ENCODE peak calls at places on chromosomes 7 and 10, in eight cellular contexts. One of them, this sample, is unnamed.

GRCh38 chr10:51983481-51983880 is 284.1 kb upstream of the CSTF2T start:
- DNase-seq in heart right ventricle: no peak
- DNase-seq in AG04450: no peak
- DNase-seq in body of pancreas: no peak
- DNase-seq in HFF-Myc: no peak
- DNase-seq in heart left ventricle: no peak
- DNase-seq in GM20000: no peak
- DNase-seq in IMR-90: no peak
- DNase-seq in this sample: no peak

GRCh38 chr10:56583316-56583715 is 222.3 kb upstream of the ZWINT start:
- DNase-seq in heart right ventricle: no peak
- DNase-seq in AG04450: no peak
- DNase-seq in body of pancreas: no peak
- DNase-seq in HFF-Myc: no peak
- DNase-seq in heart left ventricle: no peak
- DNase-seq in GM20000: no peak
- DNase-seq in IMR-90: no peak
- DNase-seq in this sample: no peak

GRCh38 chr7:137790828-137791227 is 55.9 kb downstream of the DGKI start:
- DNase-seq in heart right ventricle: no peak
- DNase-seq in AG04450: no peak
- DNase-seq in body of pancreas: no peak
- DNase-seq in HFF-Myc: no peak
- DNase-seq in heart left ventricle: no peak
- DNase-seq in GM20000: no peak
- DNase-seq in IMR-90: no peak
- DNase-seq in this sample: no peak

GRCh38 chr7:116864084-116864483 is 1.7 kb downstream of the CAPZA2 start:
- DNase-seq in heart right ventricle: no peak
- DNase-seq in AG04450: no peak
- DNase-seq in body of pancreas: no peak
- DNase-seq in HFF-Myc: no peak
- DNase-seq in heart left ventricle: no peak
- DNase-seq in GM20000: no peak
- DNase-seq in IMR-90: no peak
- DNase-seq in this sample: no peak

GRCh38 chr10:128884061-128884425 is 583.0 kb upstream of the MGMT start:
- DNase-seq in heart right ventricle: no peak
- DNase-seq in AG04450: no peak
- DNase-seq in body of pancreas: no peak
- DNase-seq in HFF-Myc: no peak
- DNase-seq in heart left ventricle: no peak
- DNase-seq in GM20000: no peak
- DNase-seq in IMR-90: no peak
- DNase-seq in this sample: no peak

GRCh38 chr7:24436131-24436920 is 136.9 kb upstream of the PALS2 start:
- DNase-seq in heart right ventricle: no peak
- DNase-seq in AG04450: no peak
- DNase-seq in body of pancreas: no peak
- DNase-seq in HFF-Myc: no peak
- DNase-seq in heart left ventricle: no peak
- DNase-seq in GM20000: no peak
- DNase-seq in IMR-90: no peak
- DNase-seq in this sample: no peak

GRCh38 chr10:91552706-91553105 is 80.2 kb downstream of the PPP1R3C start:
- DNase-seq in heart right ventricle: peak
- DNase-seq in AG04450: no peak
- DNase-seq in body of pancreas: peak
- DNase-seq in HFF-Myc: no peak
- DNase-seq in heart left ventricle: peak
- DNase-seq in GM20000: no peak
- DNase-seq in IMR-90: peak
- DNase-seq in this sample: no peak

GRCh38 chr10:127694580-127695193 is 42.3 kb upstream of the FOXI2 start:
- DNase-seq in heart right ventricle: no peak
- DNase-seq in AG04450: no peak
- DNase-seq in body of pancreas: no peak
- DNase-seq in HFF-Myc: no peak
- DNase-seq in heart left ventricle: no peak
- DNase-seq in GM20000: peak
- DNase-seq in IMR-90: no peak
- DNase-seq in this sample: peak

GRCh38 chr7:42227523-42227922 is 9.5 kb downstream of the GLI3 start:
- DNase-seq in heart right ventricle: no peak
- DNase-seq in AG04450: no peak
- DNase-seq in body of pancreas: no peak
- DNase-seq in HFF-Myc: no peak
- DNase-seq in heart left ventricle: no peak
- DNase-seq in GM20000: peak
- DNase-seq in IMR-90: no peak
- DNase-seq in this sample: peak

GRCh38 chr10:132294561-132295320 is 13.0 kb downstream of the STK32C start:
- DNase-seq in heart right ventricle: no peak
- DNase-seq in AG04450: no peak
- DNase-seq in body of pancreas: no peak
- DNase-seq in HFF-Myc: no peak
- DNase-seq in heart left ventricle: peak
- DNase-seq in GM20000: no peak
- DNase-seq in IMR-90: no peak
- DNase-seq in this sample: no peak

GRCh38 chr7:130433336-130433735 is 7.5 kb downstream of the CEP41 start:
- DNase-seq in heart right ventricle: no peak
- DNase-seq in AG04450: no peak
- DNase-seq in body of pancreas: no peak
- DNase-seq in HFF-Myc: no peak
- DNase-seq in heart left ventricle: no peak
- DNase-seq in GM20000: no peak
- DNase-seq in IMR-90: no peak
- DNase-seq in this sample: no peak

GRCh38 chr7:90473819-90474218 is 4.4 kb downstream of the PTTG1IP2 start:
- DNase-seq in heart right ventricle: no peak
- DNase-seq in AG04450: no peak
- DNase-seq in body of pancreas: no peak
- DNase-seq in HFF-Myc: no peak
- DNase-seq in heart left ventricle: no peak
- DNase-seq in GM20000: no peak
- DNase-seq in IMR-90: no peak
- DNase-seq in this sample: no peak

GRCh38 chr10:86711237-86711956 is 43.1 kb downstream of the LDB3 start:
- DNase-seq in heart right ventricle: peak
- DNase-seq in AG04450: peak
- DNase-seq in body of pancreas: peak
- DNase-seq in HFF-Myc: peak
- DNase-seq in heart left ventricle: peak
- DNase-seq in GM20000: peak
- DNase-seq in IMR-90: peak
- DNase-seq in this sample: peak

GRCh38 chr7:79691094-79691493 is 237.6 kb upstream of the MAGI2 start:
- DNase-seq in heart right ventricle: no peak
- DNase-seq in AG04450: no peak
- DNase-seq in body of pancreas: no peak
- DNase-seq in HFF-Myc: no peak
- DNase-seq in heart left ventricle: no peak
- DNase-seq in GM20000: no peak
- DNase-seq in IMR-90: no peak
- DNase-seq in this sample: no peak

GRCh38 chr10:124674768-124675222 is 69.4 kb downstream of the FAM53B start:
- DNase-seq in heart right ventricle: peak
- DNase-seq in AG04450: no peak
- DNase-seq in body of pancreas: no peak
- DNase-seq in HFF-Myc: no peak
- DNase-seq in heart left ventricle: no peak
- DNase-seq in GM20000: no peak
- DNase-seq in IMR-90: no peak
- DNase-seq in this sample: no peak

GRCh38 chr7:36967387-36967786 is 243.1 kb upstream of the AOAH start:
- DNase-seq in heart right ventricle: peak
- DNase-seq in AG04450: peak
- DNase-seq in body of pancreas: peak
- DNase-seq in HFF-Myc: peak
- DNase-seq in heart left ventricle: peak
- DNase-seq in GM20000: peak
- DNase-seq in IMR-90: peak
- DNase-seq in this sample: peak

GRCh38 chr10:27912241-27912640 is 86.6 kb downstream of the ODAD2 start:
- DNase-seq in heart right ventricle: no peak
- DNase-seq in AG04450: no peak
- DNase-seq in body of pancreas: no peak
- DNase-seq in HFF-Myc: no peak
- DNase-seq in heart left ventricle: no peak
- DNase-seq in GM20000: no peak
- DNase-seq in IMR-90: peak
- DNase-seq in this sample: no peak

GRCh38 chr10:10362780-10363179 is 654.9 kb upstream of the CELF2 start:
- DNase-seq in heart right ventricle: no peak
- DNase-seq in AG04450: no peak
- DNase-seq in body of pancreas: no peak
- DNase-seq in HFF-Myc: no peak
- DNase-seq in heart left ventricle: no peak
- DNase-seq in GM20000: no peak
- DNase-seq in IMR-90: no peak
- DNase-seq in this sample: no peak
- TF ChIP-seq CTCF in heart right ventricle: no peak
- TF ChIP-seq CTCF in AG04450: no peak
- TF ChIP-seq CTCF in body of pancreas: no peak
- TF ChIP-seq CTCF in HFF-Myc: no peak
- TF ChIP-seq CTCF in heart left ventricle: no peak
- TF ChIP-seq CTCF in GM20000: no peak
- TF ChIP-seq CTCF in IMR-90: no peak
- TF ChIP-seq CTCF in this sample: no peak

DNA sequence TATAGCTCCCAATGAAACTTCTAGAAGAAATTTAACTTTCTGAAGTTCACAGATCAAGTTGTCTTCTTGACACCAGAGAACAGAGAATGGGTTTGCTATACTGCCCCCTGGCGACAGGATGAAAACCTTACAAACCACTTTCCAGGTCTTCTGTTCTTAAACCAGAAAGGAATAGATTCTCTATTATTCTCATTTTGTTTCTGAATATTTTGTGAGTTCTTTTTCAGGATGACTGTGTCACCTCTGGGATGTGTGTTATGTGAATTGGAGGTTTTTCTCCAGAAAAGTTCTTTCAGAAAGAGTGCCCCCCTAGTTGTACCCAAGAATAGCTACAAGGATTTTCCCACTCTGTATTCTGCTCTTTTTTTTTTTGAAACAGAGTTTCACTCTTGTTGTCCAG is 6.3 kb downstream of the IFT22 start:
- DNase-seq in heart right ventricle: no peak
- DNase-seq in AG04450: no peak
- DNase-seq in body of pancreas: peak
- DNase-seq in HFF-Myc: no peak
- DNase-seq in heart left ventricle: no peak
- DNase-seq in GM20000: peak
- DNase-seq in IMR-90: peak
- DNase-seq in this sample: peak
- TF ChIP-seq CTCF in heart right ventricle: peak
- TF ChIP-seq CTCF in AG04450: peak
- TF ChIP-seq CTCF in body of pancreas: peak
- TF ChIP-seq CTCF in HFF-Myc: peak
- TF ChIP-seq CTCF in heart left ventricle: peak
- TF ChIP-seq CTCF in GM20000: peak
- TF ChIP-seq CTCF in IMR-90: peak
- TF ChIP-seq CTCF in this sample: peak

GRCh38 chr10:113386005-113386404 is 166.8 kb upstream of the HABP2 start:
- DNase-seq in heart right ventricle: no peak
- DNase-seq in AG04450: no peak
- DNase-seq in body of pancreas: peak
- DNase-seq in HFF-Myc: no peak
- DNase-seq in heart left ventricle: no peak
- DNase-seq in GM20000: no peak
- DNase-seq in IMR-90: peak
- DNase-seq in this sample: no peak

GRCh38 chr10:113384181-113384580 is 168.7 kb upstream of the HABP2 start:
- DNase-seq in heart right ventricle: no peak
- DNase-seq in AG04450: no peak
- DNase-seq in body of pancreas: no peak
- DNase-seq in HFF-Myc: no peak
- DNase-seq in heart left ventricle: no peak
- DNase-seq in GM20000: no peak
- DNase-seq in IMR-90: no peak
- DNase-seq in this sample: no peak

GRCh38 chr10:113381906-113382562 is 170.8 kb upstream of the HABP2 start:
- DNase-seq in heart right ventricle: no peak
- DNase-seq in AG04450: no peak
- DNase-seq in body of pancreas: no peak
- DNase-seq in HFF-Myc: no peak
- DNase-seq in heart left ventricle: no peak
- DNase-seq in GM20000: peak
- DNase-seq in IMR-90: peak
- DNase-seq in this sample: no peak

GRCh38 chr10:113382691-113383090 is 170.2 kb upstream of the HABP2 start:
- DNase-seq in heart right ventricle: no peak
- DNase-seq in AG04450: no peak
- DNase-seq in body of pancreas: no peak
- DNase-seq in HFF-Myc: no peak
- DNase-seq in heart left ventricle: no peak
- DNase-seq in GM20000: no peak
- DNase-seq in IMR-90: no peak
- DNase-seq in this sample: no peak

GRCh38 chr10:113385021-113385975 is 167.6 kb upstream of the HABP2 start:
- DNase-seq in heart right ventricle: peak
- DNase-seq in AG04450: peak
- DNase-seq in body of pancreas: peak
- DNase-seq in HFF-Myc: peak
- DNase-seq in heart left ventricle: peak
- DNase-seq in GM20000: peak
- DNase-seq in IMR-90: peak
- DNase-seq in this sample: peak
- TF ChIP-seq CTCF in heart right ventricle: peak
- TF ChIP-seq CTCF in AG04450: peak
- TF ChIP-seq CTCF in body of pancreas: peak
- TF ChIP-seq CTCF in HFF-Myc: peak
- TF ChIP-seq CTCF in heart left ventricle: peak
- TF ChIP-seq CTCF in GM20000: peak
- TF ChIP-seq CTCF in IMR-90: peak
- TF ChIP-seq CTCF in this sample: peak

GRCh38 chr10:97538401-97538800 is 34.2 kb upstream of the ANKRD2 start:
- DNase-seq in heart right ventricle: no peak
- DNase-seq in AG04450: no peak
- DNase-seq in body of pancreas: no peak
- DNase-seq in HFF-Myc: no peak
- DNase-seq in heart left ventricle: no peak
- DNase-seq in GM20000: no peak
- DNase-seq in IMR-90: peak
- DNase-seq in this sample: no peak

GRCh38 chr10:97540669-97541500 is 31.7 kb upstream of the ANKRD2 start:
- DNase-seq in heart right ventricle: no peak
- DNase-seq in AG04450: no peak
- DNase-seq in body of pancreas: no peak
- DNase-seq in HFF-Myc: no peak
- DNase-seq in heart left ventricle: peak
- DNase-seq in GM20000: no peak
- DNase-seq in IMR-90: no peak
- DNase-seq in this sample: no peak

GRCh38 chr10:97538839-97539238 is 33.7 kb upstream of the ANKRD2 start:
- DNase-seq in heart right ventricle: no peak
- DNase-seq in AG04450: no peak
- DNase-seq in body of pancreas: no peak
- DNase-seq in HFF-Myc: no peak
- DNase-seq in heart left ventricle: no peak
- DNase-seq in GM20000: no peak
- DNase-seq in IMR-90: no peak
- DNase-seq in this sample: no peak

GRCh38 chr10:97537186-97537869 is 35.3 kb upstream of the ANKRD2 start:
- DNase-seq in heart right ventricle: no peak
- DNase-seq in AG04450: no peak
- DNase-seq in body of pancreas: no peak
- DNase-seq in HFF-Myc: no peak
- DNase-seq in heart left ventricle: no peak
- DNase-seq in GM20000: no peak
- DNase-seq in IMR-90: no peak
- DNase-seq in this sample: no peak

GRCh38 chr10:97539523-97540200 is 32.9 kb upstream of the ANKRD2 start:
- DNase-seq in heart right ventricle: peak
- DNase-seq in AG04450: peak
- DNase-seq in body of pancreas: no peak
- DNase-seq in HFF-Myc: no peak
- DNase-seq in heart left ventricle: peak
- DNase-seq in GM20000: no peak
- DNase-seq in IMR-90: peak
- DNase-seq in this sample: no peak
- TF ChIP-seq CTCF in heart right ventricle: no peak
- TF ChIP-seq CTCF in AG04450: peak
- TF ChIP-seq CTCF in body of pancreas: no peak
- TF ChIP-seq CTCF in HFF-Myc: peak
- TF ChIP-seq CTCF in heart left ventricle: no peak
- TF ChIP-seq CTCF in GM20000: no peak
- TF ChIP-seq CTCF in IMR-90: peak
- TF ChIP-seq CTCF in this sample: no peak